ENCODE peak calls at places on chromosomes 12 and 14, in four cellular contexts. Z, V, M and B are unnamed samples.

GRCh38 chr12:21634245-21634644 is 23.4 kb downstream of the LDHB start:
- DNase-seq in Z (no peak), V (no peak), M (no peak), B (no peak)

GRCh38 chr12:15700595-15700994 is 88.6 kb downstream of the EPS8 start:
- DNase-seq in Z (peak; percentile 42), V (no peak), M (peak; percentile 90), B (no peak)

GRCh38 chr14:75559451-75560187 is 18.8 kb upstream of the FLVCR2 start:
- DNase-seq in Z (no peak), V (no peak), M (peak; percentile 82), B (no peak)

GRCh38 chr12:84079621-84080020 is 833.0 kb downstream of the SLC6A15 start:
- DNase-seq in Z (no peak), V (no peak), M (peak; percentile 44), B (no peak)

GRCh38 chr12:29273178-29273843 is 107.7 kb downstream of the ERGIC2 start:
- DNase-seq in Z (no peak), V (no peak), M (no peak), B (no peak)

GRCh38 chr12:51326762-51327439 is 2.9 kb upstream of the BIN2 start:
- DNase-seq in Z (peak; percentile 60), V (no peak), M (peak; percentile 63), B (peak; percentile 61)

GRCh38 chr14:93056166-93056839 is 59.4 kb downstream of the ITPK1 start:
- DNase-seq in Z (peak; percentile 62), V (no peak), M (no peak), B (no peak)

GRCh38 chr14:50061664-50062437 is 54.5 kb downstream of the VCPKMT start:
- DNase-seq in Z (peak; percentile 60), V (peak; percentile 84), M (peak; percentile 47), B (peak; percentile 84)

GRCh38 chr12:40648519-40648918 is 43.7 kb upstream of the CNTN1 start:
- DNase-seq in Z (no peak), V (no peak), M (no peak), B (no peak)

GRCh38 chr14:92990456-92991430 is 67.8 kb downstream of the CHGA start:
- DNase-seq in Z (no peak), V (no peak), M (peak; percentile 50), B (no peak)

GRCh38 chr14:23984891-23985607 is 3.7 kb upstream of the DHRS4L2 start:
- DNase-seq in Z (no peak), V (no peak), M (peak; percentile 95), B (peak; percentile 83)

GRCh38 chr12:111038075-111038474 is 117.7 kb upstream of the MYL2 start:
- DNase-seq in Z (no peak), V (no peak), M (no peak), B (no peak)

GRCh38 chr12:120249875-120250795 is 15.4 kb downstream of the PXN start:
- DNase-seq in Z (no peak), V (peak; percentile 61), M (no peak), B (no peak)
- H3K4me3 ChIP-seq in Z (no peak overlapping the region), V (peak overlapping the region; percentile 33), M (no peak overlapping the region), B (no peak overlapping the region)

GRCh38 chr12:54215990-54216579 is 27.3 kb upstream of the SMUG1 start:
- DNase-seq in Z (no peak), V (no peak), M (no peak), B (peak; percentile 22)
- H3K4me3 ChIP-seq in Z (no peak overlapping the region), V (peak overlapping the region; percentile 56), M (no peak overlapping the region), B (peak overlapping the region; percentile 57)

GRCh38 chr14:51883232-51883631 is 22.8 kb downstream of the GNG2 start:
- DNase-seq in Z (no peak), V (no peak), M (no peak), B (no peak)

GRCh38 chr14:51884086-51884927 is 23.9 kb downstream of the GNG2 start:
- DNase-seq in Z (no peak), V (no peak), M (peak; percentile 88), B (no peak)

GRCh38 chr14:51877807-51878206 is 17.4 kb downstream of the GNG2 start:
- DNase-seq in Z (no peak), V (no peak), M (no peak), B (no peak)

GRCh38 chr14:51879170-51879569 is 18.8 kb downstream of the GNG2 start:
- DNase-seq in Z (no peak), V (no peak), M (no peak), B (no peak)

DNA sequence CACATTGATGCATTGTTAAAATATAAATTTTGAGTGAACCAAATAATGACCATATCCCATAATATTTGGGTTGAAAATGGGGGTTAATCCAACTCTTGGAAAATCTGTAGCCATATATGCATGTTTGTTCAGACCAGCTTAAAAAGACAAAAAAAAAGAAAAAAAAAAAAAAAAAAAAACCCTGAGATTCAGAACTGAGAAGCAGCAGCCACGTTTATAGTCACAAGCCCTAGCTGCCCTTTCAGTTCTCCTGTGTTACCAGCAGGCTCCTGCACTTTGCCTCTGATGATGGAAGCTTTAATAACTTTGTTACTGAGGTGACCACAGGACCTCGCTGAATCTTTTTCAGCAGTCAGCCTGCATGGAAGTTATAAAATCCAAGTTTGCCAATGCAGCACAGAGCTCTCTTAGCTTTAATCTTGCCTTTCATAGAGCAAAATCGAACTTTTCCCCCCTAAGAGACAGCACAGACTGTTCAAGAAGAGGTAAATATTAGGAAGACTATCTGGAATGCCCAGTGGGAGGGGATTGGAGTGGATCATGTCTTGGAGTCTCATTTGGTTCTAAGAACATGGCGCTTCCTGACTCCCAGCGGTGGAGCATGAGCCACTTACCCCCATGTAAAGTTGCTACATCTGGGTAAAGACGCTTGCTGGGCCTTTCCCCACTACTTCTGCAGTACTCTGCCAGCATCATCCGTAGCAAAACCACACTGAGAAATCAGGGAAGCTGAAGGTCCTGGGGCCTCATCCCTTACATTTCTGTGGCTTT is 20.6 kb downstream of the GNG2 start:
- DNase-seq in Z (no peak), V (no peak), M (no peak), B (no peak)
- H3K4me3 ChIP-seq in Z (no peak overlapping the region), V (no peak overlapping the region), M (no peak overlapping the region), B (no peak overlapping the region)

GRCh38 chr14:91946313-91947195 is 940 bp downstream of the FBLN5 start:
- DNase-seq in Z (no peak), V (no peak), M (peak; percentile 60), B (no peak)
- H3K4me3 ChIP-seq in Z (peak overlapping the region; percentile 45), V (peak overlapping the region; percentile 52), M (peak overlapping the region; percentile 79), B (no peak overlapping the region)

GRCh38 chr14:26199599-26200370 is 398.0 kb downstream of the NOVA1 start:
- DNase-seq in Z (no peak), V (no peak), M (peak; percentile 49), B (peak; percentile 72)

GRCh38 chr14:26204362-26204953 is 393.4 kb downstream of the NOVA1 start:
- DNase-seq in Z (no peak), V (no peak), M (peak; percentile 39), B (no peak)

GRCh38 chr14:26206640-26207039 is 391.2 kb downstream of the NOVA1 start:
- DNase-seq in Z (no peak), V (no peak), M (no peak), B (no peak)

GRCh38 chr14:26200675-26201074 is 397.2 kb downstream of the NOVA1 start:
- DNase-seq in Z (no peak), V (no peak), M (peak; percentile 67), B (no peak)

GRCh38 chr14:26204954-26205479 is 392.8 kb downstream of the NOVA1 start:
- DNase-seq in Z (peak; percentile 32), V (no peak), M (peak; percentile 47), B (no peak)
- H3K4me3 ChIP-seq in Z (no peak overlapping the region), V (no peak overlapping the region), M (no peak overlapping the region), B (no peak overlapping the region)

GRCh38 chr14:61116369-61116768 is 135.3 kb downstream of the SLC38A6 start:
- DNase-seq in Z (no peak), V (no peak), M (no peak), B (no peak)
- H3K4me3 ChIP-seq in Z (no peak overlapping the region), V (no peak overlapping the region), M (no peak overlapping the region), B (no peak overlapping the region)

GRCh38 chr14:99242816-99243795 is 28.9 kb downstream of the BCL11B start:
- DNase-seq in Z (no peak), V (no peak), M (no peak), B (no peak)

GRCh38 chr14:99246536-99247083 is 25.4 kb downstream of the BCL11B start:
- DNase-seq in Z (no peak), V (peak; percentile 76), M (no peak), B (no peak)

GRCh38 chr14:99244299-99244959 is 27.6 kb downstream of the BCL11B start:
- DNase-seq in Z (no peak), V (no peak), M (no peak), B (no peak)

GRCh38 chr14:99245541-99246511 is 26.2 kb downstream of the BCL11B start:
- DNase-seq in Z (no peak), V (no peak), M (no peak), B (no peak)

GRCh38 chr14:99244960-99245340 is 27.0 kb downstream of the BCL11B start:
- DNase-seq in Z (no peak), V (no peak), M (no peak), B (no peak)
- H3K4me3 ChIP-seq in Z (no peak overlapping the region), V (peak overlapping the region; percentile 38), M (no peak overlapping the region), B (no peak overlapping the region)

GRCh38 chr12:3753549-3754284 is 808 bp upstream of the CRACR2A start:
- DNase-seq in Z (no peak), V (peak; percentile 54), M (peak; percentile 57), B (no peak)

GRCh38 chr12:3752096-3752709 is 706 bp downstream of the CRACR2A start:
- DNase-seq in Z (no peak), V (peak; percentile 81), M (peak; percentile 20), B (peak; percentile 69)

GRCh38 chr12:3750616-3751015 is 2.3 kb downstream of the CRACR2A start:
- DNase-seq in Z (no peak), V (peak; percentile 43), M (no peak), B (no peak)

GRCh38 chr12:3752741-3753486 is at the start of gene CRACR2A:
- DNase-seq in Z (peak; percentile 57), V (peak; percentile 93), M (peak; percentile 84), B (peak; percentile 81)

GRCh38 chr12:3751151-3752095 is 1.5 kb downstream of the CRACR2A start:
- DNase-seq in Z (no peak), V (peak; percentile 47), M (no peak), B (no peak)
- H3K4me3 ChIP-seq in Z (no peak overlapping the region), V (peak overlapping the region; percentile 63), M (no peak overlapping the region), B (peak overlapping the region; percentile 64)